ENCODE peak calls at places on chromosomes 6 and 20, in seven cellular contexts. V is brain microvascular endothelial cell, K is GM20000, R is AG09309, D is MM.1S, L is ovary, Q is H9. Y is an unnamed sample.

GRCh38 chr6:158208226-158208807 is 40.2 kb downstream of the GTF2H5 start:
- DNase-seq in R (no peak), L (no peak), Q (no peak), V (no peak), D (no peak), K (no peak), Y (no peak)

GRCh38 chr20:38658879-38659612 is 57.4 kb downstream of the ARHGAP40 start:
- DNase-seq in D (peak), V (no peak), L (no peak), R (no peak), K (peak), Q (peak), Y (peak)

GRCh38 chr20:37249304-37249703 is 12.3 kb downstream of the GHRH start:
- DNase-seq in V (no peak), R (no peak), L (no peak), Q (no peak), K (no peak), D (no peak), Y (no peak)

GRCh38 chr20:3687655-3688054 is 5.8 kb upstream of the ADAM33 start:
- DNase-seq in K (no peak), R (no peak), D (no peak), L (no peak), Q (no peak), V (peak), Y (peak)

GRCh38 chr6:34247481-34248197 is 1.2 kb downstream of the SMIM29 start:
- DNase-seq in V (no peak), Q (peak), D (no peak), K (peak), R (no peak), L (no peak), Y (no peak)

GRCh38 chr6:157561037-157561790 is 180.2 kb downstream of the ZDHHC14 start:
- DNase-seq in V (no peak), K (no peak), L (no peak), D (peak), Q (no peak), R (no peak), Y (peak)

GRCh38 chr6:127554435-127555006 is 22.5 kb upstream of the C6orf58 start:
- DNase-seq in D (peak), V (peak), K (peak), R (no peak), Q (peak), L (no peak), Y (peak)

GRCh38 chr20:37285664-37286374 is 3.6 kb upstream of the MANBAL start:
- DNase-seq in L (no peak), Q (no peak), D (no peak), K (no peak), R (no peak), V (no peak), Y (no peak)

GRCh38 chr6:121382467-121383121 is 48.3 kb upstream of the TBC1D32 start:
- DNase-seq in L (no peak), V (no peak), K (no peak), Q (no peak), R (no peak), D (no peak), Y (no peak)

GRCh38 chr6:154580397-154581135 is 70.1 kb upstream of the CNKSR3 start:
- DNase-seq in R (no peak), L (no peak), V (no peak), Q (no peak), D (no peak), K (no peak), Y (no peak)

GRCh38 chr6:76876922-76877553 is 586.3 kb downstream of the HTR1B start:
- DNase-seq in V (peak), K (peak), L (peak), Q (peak), D (peak), R (no peak), Y (peak)

GRCh38 chr6:11947063-11947462 is 65.0 kb upstream of the HIVEP1 start:
- DNase-seq in L (no peak), V (no peak), Q (no peak), D (no peak), K (no peak), R (no peak), Y (no peak)

GRCh38 chr6:145502417-145502816 is 232.9 kb downstream of the EPM2A start:
- DNase-seq in V (no peak), D (no peak), R (no peak), K (no peak), L (no peak), Q (no peak), Y (no peak)

GRCh38 chr6:107730106-107730505 is 94.0 kb downstream of the SCML4 start:
- DNase-seq in D (no peak), V (no peak), K (no peak), R (no peak), L (no peak), Q (no peak), Y (no peak)

GRCh38 chr6:2630891-2631458 is 119.7 kb downstream of the MYLK4 start:
- DNase-seq in D (no peak), R (no peak), V (peak), K (no peak), L (no peak), Q (no peak), Y (no peak)

GRCh38 chr6:169044376-169045230 is 209.0 kb downstream of the THBS2 start:
- DNase-seq in V (no peak), D (no peak), L (no peak), K (no peak), R (no peak), Q (no peak), Y (no peak)

GRCh38 chr20:46621492-46621891 is 29.8 kb downstream of the SLC13A3 start:
- DNase-seq in Q (no peak), D (no peak), R (peak), L (no peak), K (no peak), V (peak), Y (no peak)

GRCh38 chr20:48180039-48180438 is 394.8 kb upstream of the SULF2 start:
- DNase-seq in K (no peak), L (no peak), V (peak), D (no peak), R (no peak), Q (no peak), Y (no peak)

GRCh38 chr6:128417698-128418097 is 102.7 kb downstream of the PTPRK start:
- DNase-seq in D (no peak), K (no peak), R (no peak), L (no peak), Q (no peak), V (peak), Y (no peak)

GRCh38 chr20:32606107-32606506 is 21.0 kb upstream of the NOL4L start:
- DNase-seq in V (no peak), R (no peak), K (no peak), D (no peak), Q (no peak), L (no peak), Y (no peak)

GRCh38 chr6:26205625-26206574 is 118.7 kb downstream of the HFE start:
- DNase-seq in R (no peak), L (no peak), Q (no peak), K (no peak), V (peak), D (peak), Y (peak)

GRCh38 chr6:147507162-147508072 is 1.1 kb upstream of the SAMD5 start:
- DNase-seq in V (peak), D (no peak), K (peak), L (peak), R (no peak), Q (peak), Y (no peak)

GRCh38 chr6:120960761-120961160 is 373.5 kb downstream of the TBC1D32 start:
- DNase-seq in D (no peak), L (no peak), V (no peak), R (no peak), Q (no peak), K (no peak), Y (no peak)

DNA sequence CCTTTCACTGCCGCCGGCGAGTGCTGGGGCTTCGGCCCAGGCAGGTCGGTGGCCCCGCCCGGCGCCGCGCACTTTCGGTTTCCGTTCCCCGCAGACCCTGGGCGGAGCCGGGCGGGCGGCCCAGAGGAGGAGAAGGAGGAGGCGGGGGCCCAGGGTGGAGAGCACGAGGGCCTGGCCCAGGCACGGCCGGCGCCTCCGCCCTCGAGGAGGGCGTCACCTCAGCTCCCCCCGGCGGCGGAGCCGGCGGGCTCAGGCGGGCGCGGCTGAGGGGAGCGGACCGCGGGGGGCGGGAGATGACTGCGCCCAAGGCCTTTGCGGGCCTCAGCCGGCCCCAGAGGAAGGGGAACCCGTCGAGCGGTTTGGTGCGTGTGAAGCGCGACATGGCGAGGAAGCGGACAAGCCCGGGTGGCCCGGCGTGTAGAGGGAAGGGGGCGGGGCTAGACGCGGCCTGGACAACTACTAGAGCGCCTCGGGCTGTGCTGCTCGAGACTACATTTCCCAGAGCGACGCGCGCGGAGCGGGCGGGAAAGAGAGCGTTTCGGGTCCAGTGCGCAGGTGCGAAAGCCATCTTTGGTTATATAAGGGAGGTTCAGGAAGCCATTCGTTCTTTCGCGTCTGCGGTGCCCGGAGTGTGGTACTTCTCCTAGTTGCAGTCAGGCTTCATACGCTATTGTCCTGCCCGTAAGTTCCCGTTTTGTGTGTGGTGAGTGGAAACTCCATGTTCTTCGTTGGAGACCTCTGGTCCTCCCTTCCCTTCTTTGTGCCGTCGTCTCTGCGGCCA is at the start of gene ZNFX1:
- DNase-seq in V (peak), D (peak), R (peak), Q (peak), L (peak), K (peak), Y (peak)
- TF ChIP-seq CTCF in V (no peak), D (peak), R (no peak), Q (peak), L (no peak), K (no peak), Y (no peak)

DNA sequence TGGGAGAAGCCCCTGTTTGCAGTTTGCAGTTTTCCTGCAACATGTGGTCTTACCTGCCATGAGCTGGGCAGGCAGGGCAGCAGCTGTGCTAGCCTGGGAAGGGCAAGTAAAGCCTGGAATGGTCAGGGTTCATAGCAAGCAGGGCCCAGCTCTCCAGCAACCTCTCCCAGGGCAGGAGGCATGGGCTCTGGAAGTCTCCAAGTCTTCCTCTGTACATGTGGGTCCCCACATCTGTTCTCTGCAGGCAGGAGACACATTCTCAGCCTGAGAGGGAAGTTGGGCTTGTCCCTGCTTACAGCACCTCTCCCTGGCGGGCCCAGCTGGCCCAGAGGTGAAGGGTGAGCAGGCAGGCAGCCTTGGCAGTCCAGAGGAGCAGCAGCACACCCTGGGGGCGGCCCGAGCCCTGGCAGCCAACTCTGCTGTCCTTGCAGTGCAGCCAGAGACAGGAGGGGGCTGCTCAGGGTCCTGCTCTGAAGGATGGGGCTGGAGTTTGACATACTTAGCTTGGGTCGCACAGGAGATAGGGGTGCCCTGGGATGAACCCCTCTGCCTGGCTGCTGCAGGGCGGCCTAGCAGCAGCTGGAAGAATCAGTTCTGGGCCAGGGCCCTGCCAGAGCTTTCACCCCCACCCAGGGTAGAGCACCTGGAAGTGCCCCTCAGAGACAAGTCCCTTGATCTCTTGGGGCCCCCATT is 176.0 kb downstream of the MRPL14 start:
- DNase-seq in K (peak), L (no peak), R (no peak), V (no peak), D (peak), Q (peak), Y (peak)
- TF ChIP-seq CTCF in K (no peak), L (no peak), R (peak), V (peak), D (peak), Q (peak), Y (peak)

GRCh38 chr6:82589509-82590206 is 226.0 kb downstream of the TPBG start:
- DNase-seq in D (peak), R (peak), V (peak), K (peak), Q (peak), L (no peak), Y (peak)
- TF ChIP-seq CTCF in D (peak), R (peak), V (peak), K (no peak), Q (peak), L (no peak), Y (peak)

DNA sequence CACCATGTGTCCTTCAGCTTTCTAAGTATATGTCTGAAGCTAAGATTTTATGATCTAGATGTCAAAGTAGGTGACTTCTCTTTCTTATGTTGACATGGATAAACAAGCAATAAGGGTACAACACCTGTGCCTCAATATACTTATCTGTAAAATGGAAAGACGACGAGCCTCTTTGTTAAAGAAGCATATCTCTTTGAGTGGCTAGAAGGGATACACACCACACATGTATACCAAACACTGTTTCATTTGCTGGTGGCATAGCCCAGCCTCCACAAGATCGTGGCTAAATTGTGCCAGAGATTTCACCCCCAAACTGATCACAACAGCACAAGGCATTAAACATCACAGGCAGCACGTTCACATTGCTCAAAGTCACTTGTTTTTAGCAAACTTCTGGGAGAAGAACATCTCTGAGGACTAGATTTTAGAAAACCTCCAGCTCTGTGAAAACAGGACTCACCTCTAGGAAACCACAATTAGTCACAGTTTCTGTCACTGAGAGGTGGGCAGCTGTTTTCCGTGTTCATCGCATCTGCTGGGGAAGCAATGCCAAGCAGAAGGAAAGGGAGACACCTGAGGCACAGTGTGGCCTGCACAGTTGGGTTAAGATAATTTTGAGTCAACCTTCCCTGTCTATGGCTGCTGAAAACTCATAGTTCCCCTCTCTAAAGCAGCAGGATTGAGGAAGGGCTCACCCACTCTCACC is 263.0 kb upstream of the PLCB4 start:
- DNase-seq in R (no peak), V (no peak), D (peak), L (no peak), K (no peak), Q (no peak), Y (peak)
- TF ChIP-seq CTCF in R (no peak), V (no peak), D (no peak), L (no peak), K (no peak), Q (no peak), Y (no peak)

DNA sequence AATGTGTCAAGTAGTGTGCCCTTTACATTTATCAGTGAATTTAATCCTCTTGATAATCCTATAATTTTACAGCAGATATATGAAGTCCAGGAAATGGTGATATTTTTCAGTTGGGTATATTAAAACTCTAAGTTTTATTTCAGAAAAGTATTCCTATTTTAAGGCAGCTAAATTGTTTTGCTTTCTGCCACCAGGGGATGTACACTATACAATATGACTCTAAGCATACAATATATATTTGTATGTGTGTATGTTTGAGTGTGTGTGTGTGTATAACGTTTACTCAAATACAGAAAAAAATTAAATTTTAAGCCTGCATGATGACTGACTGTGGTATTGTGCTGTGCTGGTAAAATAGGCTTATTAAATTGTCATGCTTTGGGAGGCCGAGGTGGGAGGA is 102.0 kb upstream of the RUNX2 start:
- DNase-seq in R (no peak), Q (no peak), K (no peak), L (no peak), V (no peak), D (no peak), Y (no peak)
- TF ChIP-seq CTCF in R (no peak), Q (no peak), K (no peak), L (no peak), V (peak), D (no peak), Y (no peak)

DNA sequence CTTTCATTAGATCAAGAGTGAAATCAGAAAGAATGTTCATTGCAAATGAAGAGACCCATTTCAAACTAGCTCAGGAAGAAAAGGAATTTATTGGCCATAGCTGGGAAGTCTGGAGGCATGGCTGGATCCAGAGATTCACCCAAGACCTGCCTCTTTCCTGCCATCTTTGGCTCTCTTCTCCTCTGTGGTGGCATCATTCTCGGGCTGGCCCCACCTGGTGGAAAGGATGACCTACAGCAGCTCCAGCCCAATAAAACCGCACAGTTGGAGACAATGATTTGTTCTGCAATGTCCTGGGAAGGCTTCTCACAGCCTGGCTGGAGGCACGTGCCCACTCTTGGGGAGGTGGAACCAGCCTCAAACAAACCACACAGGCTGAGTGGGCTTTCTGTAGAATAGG is 18.1 kb upstream of the FERMT1 start:
- DNase-seq in L (no peak), Q (no peak), V (no peak), K (no peak), D (no peak), R (no peak), Y (peak)
- TF ChIP-seq CTCF in L (no peak), Q (peak), V (peak), K (no peak), D (peak), R (peak), Y (peak)

GRCh38 chr6:69913361-69913760 is 47.0 kb downstream of the COL19A1 start:
- DNase-seq in K (no peak), Q (no peak), D (no peak), L (no peak), R (no peak), V (no peak), Y (no peak)

GRCh38 chr6:69914015-69914485 is 47.7 kb downstream of the COL19A1 start:
- DNase-seq in K (no peak), R (no peak), D (no peak), Q (no peak), V (no peak), L (no peak), Y (no peak)

GRCh38 chr6:69915346-69915745 is 49.0 kb downstream of the COL19A1 start:
- DNase-seq in R (no peak), D (no peak), L (no peak), V (no peak), Q (no peak), K (no peak), Y (no peak)

GRCh38 chr6:69918766-69919165 is 52.4 kb downstream of the COL19A1 start:
- DNase-seq in R (no peak), V (no peak), D (no peak), Q (no peak), K (no peak), L (no peak), Y (no peak)

DNA sequence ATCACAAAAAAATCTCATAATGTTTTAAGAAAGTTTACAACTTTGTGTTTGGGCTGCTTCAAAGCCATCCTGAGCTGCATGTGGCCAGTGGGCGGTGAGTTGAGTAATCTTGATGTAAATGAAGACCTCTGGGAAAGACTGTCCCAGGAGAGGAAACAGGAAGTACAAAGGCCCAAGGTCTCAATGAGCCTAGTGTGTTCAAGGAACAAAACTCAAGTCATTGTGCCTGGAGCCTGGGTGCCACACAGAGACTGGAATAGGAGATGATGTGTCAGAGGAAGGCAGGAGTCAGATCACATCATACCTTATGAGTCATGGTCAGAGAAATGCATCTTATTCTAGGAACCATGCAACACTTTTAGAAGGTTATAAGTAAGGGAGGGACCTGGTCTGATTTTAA is 51.5 kb downstream of the COL19A1 start:
- DNase-seq in R (no peak), L (no peak), K (peak), Q (no peak), D (no peak), V (peak), Y (peak)
- TF ChIP-seq CTCF in R (no peak), L (no peak), K (no peak), Q (no peak), D (no peak), V (no peak), Y (no peak)

Y was measured in GM12865.